ENCODE peak calls at places on chromosomes 7 and 10, in nine cellular contexts. E is activated CD8-positive, alpha-beta memory T cell treated with anti-CD3 and anti-CD28 coated beads, Interleukin-2, amount 50 U/mL, for 48 hours; O is head of caudate nucleus; N is IMR-90; V is GM04504; Q is NCI-H774; H is substantia nigra; D is A172; S is AG04449. X is an unnamed sample.

GRCh38 chr7:148975896-148976295 is 52.4 kb downstream of the PDIA4 start:
- DNase-seq in S (no peak), N (no peak), H (no peak), Q (no peak), O (no peak), V (no peak), E (no peak), D (no peak), X (no peak)

GRCh38 chr10:12181065-12181775 is 14.5 kb downstream of the NUDT5 start:
- DNase-seq in S (no peak), Q (no peak), H (no peak), N (no peak), V (no peak), E (peak), O (no peak), D (peak), X (peak)

GRCh38 chr7:75687246-75688088 is 51.3 kb downstream of the HIP1 start:
- DNase-seq in D (no peak), H (peak), V (no peak), O (no peak), S (no peak), E (no peak), N (no peak), Q (no peak), X (no peak)

GRCh38 chr10:130138479-130138866 is 2.3 kb downstream of the GLRX3 start:
- DNase-seq in V (no peak), N (peak), O (no peak), S (no peak), H (no peak), E (no peak), D (peak), Q (peak), X (peak)

GRCh38 chr10:86757110-86757790 is 831 bp downstream of the BMPR1A start:
- DNase-seq in V (no peak), E (peak), Q (no peak), D (peak), S (no peak), N (peak), H (peak), O (peak), X (peak)

GRCh38 chr10:48634984-48635557 is 30.2 kb upstream of the ARHGAP22 start:
- DNase-seq in H (no peak), N (no peak), Q (no peak), E (no peak), S (no peak), V (no peak), O (no peak), D (no peak), X (no peak)

GRCh38 chr7:36658603-36659516 is 65.4 kb downstream of the AOAH start:
- DNase-seq in H (no peak), Q (peak), V (peak), D (peak), S (peak), N (peak), E (no peak), O (no peak), X (no peak)

GRCh38 chr7:105909742-105910141 is 33.3 kb upstream of the ATXN7L1 start:
- DNase-seq in H (no peak), N (no peak), S (no peak), E (no peak), O (no peak), D (no peak), V (no peak), Q (no peak), X (no peak)

GRCh38 chr10:14074062-14074884 is 256.5 kb downstream of the FRMD4A start:
- DNase-seq in V (peak), N (peak), Q (peak), H (no peak), D (peak), O (no peak), S (peak), E (no peak), X (no peak)

GRCh38 chr7:106075937-106076336 is 36.2 kb downstream of the SYPL1 start:
- DNase-seq in D (no peak), H (no peak), N (no peak), O (no peak), E (no peak), V (no peak), Q (no peak), S (no peak), X (no peak)

GRCh38 chr7:90661290-90662151 is 65.4 kb downstream of the CDK14 start:
- DNase-seq in V (no peak), N (peak), S (no peak), E (no peak), D (no peak), Q (no peak), H (no peak), O (no peak), X (no peak)

GRCh38 chr10:67770537-67770936 is 67.5 kb downstream of the DNAJC12 start:
- DNase-seq in V (no peak), Q (no peak), E (no peak), S (no peak), D (no peak), O (no peak), H (no peak), N (no peak), X (no peak)

GRCh38 chr10:68406111-68406814 is 814 bp downstream of the RUFY2 start:
- DNase-seq in E (peak), O (peak), N (peak), V (peak), D (peak), S (peak), Q (peak), H (no peak), X (peak)

GRCh38 chr7:155862516-155863257 is 50.4 kb upstream of the SHH start:
- DNase-seq in O (no peak), Q (no peak), E (peak), N (no peak), D (no peak), S (no peak), V (no peak), H (no peak), X (peak)

GRCh38 chr7:100584677-100585510 is 1.0 kb downstream of the LRCH4 start:
- DNase-seq in V (no peak), H (no peak), S (no peak), D (peak), E (no peak), Q (no peak), O (no peak), N (peak), X (no peak)

GRCh38 chr7:86645174-86645566 is 1.5 kb downstream of the GRM3 start:
- DNase-seq in D (no peak), N (no peak), E (no peak), O (peak), S (no peak), V (no peak), H (no peak), Q (no peak), X (no peak)

GRCh38 chr10:58209669-58210068 is 58.0 kb downstream of the IPMK start:
- DNase-seq in D (no peak), N (peak), Q (no peak), E (no peak), V (no peak), S (no peak), O (no peak), H (no peak), X (no peak)

GRCh38 chr7:26187380-26188290 is 12.9 kb downstream of the HNRNPA2B1 start:
- DNase-seq in Q (no peak), E (peak), O (no peak), S (no peak), N (no peak), V (no peak), H (no peak), D (no peak), X (no peak)

GRCh38 chr10:6928531-6929080 is 348.5 kb upstream of the PRKCQ start:
- DNase-seq in S (no peak), O (no peak), V (no peak), H (no peak), D (no peak), E (no peak), N (no peak), Q (no peak), X (no peak)

GRCh38 chr7:135253851-135254815 is 20.5 kb downstream of the STRA8 start:
- DNase-seq in S (peak), N (peak), Q (no peak), O (peak), D (peak), V (peak), H (peak), E (no peak), X (no peak)

GRCh38 chr10:107544706-107545520 is 380.4 kb upstream of the SORCS1 start:
- DNase-seq in E (no peak), O (no peak), D (peak), V (no peak), Q (no peak), S (no peak), H (no peak), N (no peak), X (no peak)

GRCh38 chr10:20115929-20116328 is 299.7 kb downstream of the PLXDC2 start:
- DNase-seq in E (no peak), O (no peak), H (no peak), S (no peak), N (no peak), D (no peak), Q (no peak), V (no peak), X (no peak)

GRCh38 chr7:57769958-57770357 is 320.0 kb downstream of the ZNF716 start:
- DNase-seq in Q (no peak), E (no peak), N (no peak), S (no peak), H (no peak), O (no peak), D (no peak), V (no peak), X (no peak)

GRCh38 chr7:43303740-43304241 is 191.3 kb downstream of the HECW1 start:
- DNase-seq in H (no peak), E (peak), V (no peak), O (peak), N (peak), S (no peak), D (peak), Q (no peak), X (peak)

GRCh38 chr10:103276251-103276936 is 544 bp upstream of the INA start:
- DNase-seq in Q (no peak), O (peak), D (no peak), V (no peak), S (no peak), N (no peak), H (no peak), E (no peak), X (no peak)

GRCh38 chr7:30188806-30189205 is 54.0 kb downstream of the MTURN start:
- DNase-seq in D (no peak), V (no peak), E (no peak), S (no peak), H (no peak), Q (no peak), N (no peak), O (no peak), X (no peak)

GRCh38 chr10:93425861-93426260 is 56.3 kb downstream of the MYOF start:
- DNase-seq in E (no peak), N (no peak), H (no peak), V (no peak), S (no peak), D (no peak), O (no peak), Q (no peak), X (no peak)

GRCh38 chr10:70254795-70255328 is 21.6 kb upstream of the PPA1 start:
- DNase-seq in D (no peak), E (no peak), O (no peak), Q (no peak), V (no peak), H (no peak), S (no peak), N (no peak), X (no peak)

GRCh38 chr10:60820093-60820769 is 42.0 kb downstream of the CDK1 start:
- DNase-seq in E (no peak), O (no peak), V (peak), Q (no peak), D (peak), H (no peak), S (no peak), N (peak), X (no peak)

GRCh38 chr7:105830405-105831218 is 45.8 kb downstream of the ATXN7L1 start:
- DNase-seq in O (no peak), V (peak), D (peak), H (no peak), S (peak), Q (no peak), E (no peak), N (peak), X (no peak)

GRCh38 chr10:113680172-113681111 is 730 bp downstream of the CASP7 start:
- DNase-seq in Q (no peak), S (no peak), O (peak), N (peak), V (peak), H (peak), D (peak), E (peak), X (peak)

GRCh38 chr10:28915989-28916588 is 238.8 kb downstream of the BAMBI start:
- DNase-seq in S (no peak), E (no peak), H (no peak), V (no peak), O (no peak), Q (peak), N (no peak), D (no peak), X (no peak)